ENCODE peak calls at places on chromosomes 5 and 9, in nine cellular contexts. R is HFFc6; Y is upper lobe of left lung; D is SK-MEL-5; K is HT1080; O is stimulated activated CD8-positive, alpha-beta memory T cell treated with anti-CD3 and anti-CD28 coated beads, Interleukin-7, amount 100 ng/mL, for 48 hours; F is activated T-helper 1 cell treated with anti-CD3 and anti-CD28 coated beads, Interleukin-2, amount 50 U/mL, for 16 hours; U is AG08395; J is frontal cortex. W is an unnamed sample.

GRCh38 chr9:9352877-9353481 is 1259.8 kb downstream of the PTPRD start:
- DNase-seq in R (no peak), Y (no peak), D (peak; percentile 3), K (no peak), O (no peak), F (no peak), U (no peak), J (no peak), W (no peak)

GRCh38 chr5:11069041-11069440 is 308.0 kb upstream of the DAP start:
- DNase-seq in R (no peak), Y (no peak), D (no peak), K (peak; percentile 54), O (no peak), F (no peak), U (no peak), J (no peak), W (no peak)

GRCh38 chr9:19894975-19895374 is 106.1 kb upstream of the SLC24A2 start:
- DNase-seq in R (no peak), Y (no peak), D (no peak), K (no peak), O (no peak), F (no peak), U (no peak), J (no peak), W (no peak)

GRCh38 chr9:131774636-131775035 is 34.8 kb upstream of the RAPGEF1 start:
- DNase-seq in R (no peak), Y (no peak), D (no peak), K (no peak), O (no peak), F (no peak), U (no peak), J (no peak), W (no peak)

GRCh38 chr5:55313870-55314617 is 6.3 kb downstream of the MTREX start:
- DNase-seq in R (no peak), Y (no peak), D (no peak), K (no peak), O (no peak), F (no peak), U (no peak), J (no peak), W (no peak)

GRCh38 chr9:80561526-80561925 is 989.8 kb downstream of the TLE4 start:
- DNase-seq in R (no peak), Y (no peak), D (no peak), K (peak; percentile 8), O (no peak), F (no peak), U (no peak), J (no peak), W (no peak)

GRCh38 chr5:123700624-123701023 is 188.6 kb downstream of the CSNK1G3 start:
- DNase-seq in R (peak; percentile 98), Y (no peak), D (peak; percentile 16), K (peak; percentile 94), O (no peak), F (no peak), U (peak; percentile 94), J (no peak), W (peak; percentile 100)

GRCh38 chr5:72166070-72166979 is 59.0 kb downstream of the MAP1B start:
- DNase-seq in R (peak; percentile 41), Y (no peak), D (peak; percentile 84), K (no peak), O (no peak), F (no peak), U (peak; percentile 39), J (no peak), W (no peak)

GRCh38 chr9:132410642-132411041 is 631 bp downstream of the CFAP77 start:
- DNase-seq in R (no peak), Y (no peak), D (no peak), K (no peak), O (no peak), F (no peak), U (no peak), J (no peak), W (no peak)

GRCh38 chr5:33755216-33755615 is 136.6 kb downstream of the ADAMTS12 start:
- DNase-seq in R (peak; percentile 6), Y (no peak), D (no peak), K (peak; percentile 29), O (no peak), F (no peak), U (no peak), J (no peak), W (no peak)

GRCh38 chr9:32986971-32987370 is 14.5 kb downstream of the APTX start:
- DNase-seq in R (no peak), Y (no peak), D (peak; percentile 76), K (peak; percentile 28), O (no peak), F (no peak), U (no peak), J (no peak), W (no peak)

GRCh38 chr9:14441976-14442651 is 128.2 kb upstream of the NFIB start:
- DNase-seq in R (no peak), Y (no peak), D (peak; percentile 86), K (peak; percentile 43), O (no peak), F (no peak), U (peak; percentile 8), J (no peak), W (no peak)

GRCh38 chr5:36664762-36665161 is 58.4 kb downstream of the SLC1A3 start:
- DNase-seq in R (no peak), Y (no peak), D (no peak), K (peak; percentile 82), O (no peak), F (no peak), U (no peak), J (no peak), W (no peak)

GRCh38 chr9:34552606-34552981 is 29.8 kb upstream of the ENHO start:
- DNase-seq in R (no peak), Y (no peak), D (no peak), K (no peak), O (no peak), F (no peak), U (no peak), J (no peak), W (no peak)

GRCh38 chr9:136545065-136545965 is 533 bp downstream of the NOTCH1 start:
- DNase-seq in R (no peak), Y (no peak), D (no peak), K (peak; percentile 21), O (peak; percentile 41), F (peak; percentile 55), U (peak; percentile 16), J (no peak), W (no peak)

GRCh38 chr5:174837919-174838902 is 113.8 kb downstream of the MSX2 start:
- DNase-seq in R (no peak), Y (no peak), D (peak; percentile 54), K (peak; percentile 47), O (no peak), F (no peak), U (no peak), J (peak; percentile 12), W (peak; percentile 19)

GRCh38 chr9:96667363-96667728 is 12.2 kb upstream of the PRXL2C start:
- DNase-seq in R (no peak), Y (no peak), D (no peak), K (no peak), O (no peak), F (no peak), U (no peak), J (no peak), W (no peak)

GRCh38 chr9:123267481-123268239 is 726 bp downstream of the STRBP start:
- DNase-seq in R (no peak), Y (peak; percentile 38), D (no peak), K (no peak), O (no peak), F (no peak), U (no peak), J (no peak), W (no peak)

GRCh38 chr9:4417578-4418325 is 72.5 kb upstream of the SLC1A1 start:
- DNase-seq in R (peak; percentile 9), Y (no peak), D (no peak), K (no peak), O (no peak), F (no peak), U (peak; percentile 32), J (no peak), W (peak; percentile 66)

GRCh38 chr9:72947987-72948465 is 4.8 kb downstream of the ALDH1A1 start:
- DNase-seq in R (no peak), Y (no peak), D (no peak), K (no peak), O (no peak), F (no peak), U (no peak), J (no peak), W (no peak)

GRCh38 chr5:1465117-1465516 is 19.9 kb upstream of the SLC6A3 start:
- DNase-seq in R (no peak), Y (no peak), D (no peak), K (no peak), O (no peak), F (no peak), U (no peak), J (no peak), W (no peak)